ENCODE peak calls at places on chromosomes 12 and 14, in five cellular contexts. One of them, this sample, is unnamed.

GRCh38 chr12:69074559-69075349 is 141.8 kb upstream of the CPM start:
- DNase-seq in astrocyte: no peak
- DNase-seq in NCI-H1092 treated with DMSO at 0.1 percent for 48 hours: no peak
- DNase-seq in C1 segment of cervical spinal cord: no peak
- DNase-seq in left cardiac atrium: no peak
- DNase-seq in this sample: no peak

GRCh38 chr12:56362130-56363059 is at the start of gene APOF:
- DNase-seq in astrocyte: no peak
- DNase-seq in NCI-H1092 treated with DMSO at 0.1 percent for 48 hours: no peak
- DNase-seq in C1 segment of cervical spinal cord: no peak
- DNase-seq in left cardiac atrium: no peak
- DNase-seq in this sample: no peak

GRCh38 chr12:77938301-77938700 is 107.6 kb downstream of the NAV3 start:
- DNase-seq in astrocyte: no peak
- DNase-seq in NCI-H1092 treated with DMSO at 0.1 percent for 48 hours: no peak
- DNase-seq in C1 segment of cervical spinal cord: no peak
- DNase-seq in left cardiac atrium: no peak
- DNase-seq in this sample: no peak

GRCh38 chr12:5166976-5167375 is 123.3 kb downstream of the KCNA5 start:
- DNase-seq in astrocyte: peak; percentile 98
- DNase-seq in NCI-H1092 treated with DMSO at 0.1 percent for 48 hours: no peak
- DNase-seq in C1 segment of cervical spinal cord: no peak
- DNase-seq in left cardiac atrium: no peak
- DNase-seq in this sample: peak; percentile 73

GRCh38 chr12:111754671-111755070 is 12.1 kb upstream of the ALDH2 start:
- DNase-seq in astrocyte: no peak
- DNase-seq in NCI-H1092 treated with DMSO at 0.1 percent for 48 hours: no peak
- DNase-seq in C1 segment of cervical spinal cord: peak; percentile 12
- DNase-seq in left cardiac atrium: peak; percentile 60
- DNase-seq in this sample: no peak

GRCh38 chr12:93183940-93184663 is 193.6 kb upstream of the NUDT4 start:
- DNase-seq in astrocyte: peak; percentile 35
- DNase-seq in NCI-H1092 treated with DMSO at 0.1 percent for 48 hours: no peak
- DNase-seq in C1 segment of cervical spinal cord: peak; percentile 50
- DNase-seq in left cardiac atrium: no peak
- DNase-seq in this sample: no peak

GRCh38 chr12:752673-753400 is 458 bp downstream of the WNK1 start:
- DNase-seq in astrocyte: no peak
- DNase-seq in NCI-H1092 treated with DMSO at 0.1 percent for 48 hours: peak; percentile 40
- DNase-seq in C1 segment of cervical spinal cord: no peak
- DNase-seq in left cardiac atrium: peak; percentile 73
- DNase-seq in this sample: peak; percentile 66

GRCh38 chr12:5889381-5890047 is 55.5 kb downstream of the ANO2 start:
- DNase-seq in astrocyte: no peak
- DNase-seq in NCI-H1092 treated with DMSO at 0.1 percent for 48 hours: no peak
- DNase-seq in C1 segment of cervical spinal cord: no peak
- DNase-seq in left cardiac atrium: no peak
- DNase-seq in this sample: peak; percentile 29

GRCh38 chr12:113040722-113041168 is 15.8 kb upstream of the DTX1 start:
- DNase-seq in astrocyte: peak; percentile 25
- DNase-seq in NCI-H1092 treated with DMSO at 0.1 percent for 48 hours: no peak
- DNase-seq in C1 segment of cervical spinal cord: no peak
- DNase-seq in left cardiac atrium: peak; percentile 82
- DNase-seq in this sample: peak; percentile 67

GRCh38 chr12:62123721-62124203 is 136.4 kb upstream of the USP15 start:
- DNase-seq in astrocyte: peak; percentile 16
- DNase-seq in NCI-H1092 treated with DMSO at 0.1 percent for 48 hours: peak; percentile 20
- DNase-seq in C1 segment of cervical spinal cord: peak; percentile 0
- DNase-seq in left cardiac atrium: no peak
- DNase-seq in this sample: peak; percentile 41

GRCh38 chr14:36398463-36399291 is 78.2 kb upstream of the MBIP start:
- DNase-seq in astrocyte: no peak
- DNase-seq in NCI-H1092 treated with DMSO at 0.1 percent for 48 hours: no peak
- DNase-seq in C1 segment of cervical spinal cord: no peak
- DNase-seq in left cardiac atrium: no peak
- DNase-seq in this sample: no peak

GRCh38 chr12:56931474-56931978 is 2.7 kb downstream of the SDR9C7 start:
- DNase-seq in astrocyte: peak; percentile 33
- DNase-seq in NCI-H1092 treated with DMSO at 0.1 percent for 48 hours: no peak
- DNase-seq in C1 segment of cervical spinal cord: no peak
- DNase-seq in left cardiac atrium: no peak
- DNase-seq in this sample: peak; percentile 4

GRCh38 chr12:54051916-54052744 is 1.5 kb upstream of the HOXC4 start:
- DNase-seq in astrocyte: no peak
- DNase-seq in NCI-H1092 treated with DMSO at 0.1 percent for 48 hours: peak; percentile 68
- DNase-seq in C1 segment of cervical spinal cord: no peak
- DNase-seq in left cardiac atrium: no peak
- DNase-seq in this sample: peak; percentile 41

GRCh38 chr12:109451400-109451799 is 25.7 kb downstream of the KCTD10 start:
- DNase-seq in astrocyte: no peak
- DNase-seq in NCI-H1092 treated with DMSO at 0.1 percent for 48 hours: no peak
- DNase-seq in C1 segment of cervical spinal cord: no peak
- DNase-seq in left cardiac atrium: no peak
- DNase-seq in this sample: no peak

GRCh38 chr14:71437870-71438269 is 494.4 kb upstream of the RGS6 start:
- DNase-seq in astrocyte: peak; percentile 14
- DNase-seq in NCI-H1092 treated with DMSO at 0.1 percent for 48 hours: no peak
- DNase-seq in C1 segment of cervical spinal cord: no peak
- DNase-seq in left cardiac atrium: no peak
- DNase-seq in this sample: no peak

GRCh38 chr12:30546121-30546520 is 149.5 kb downstream of the IPO8 start:
- DNase-seq in astrocyte: no peak
- DNase-seq in NCI-H1092 treated with DMSO at 0.1 percent for 48 hours: no peak
- DNase-seq in C1 segment of cervical spinal cord: no peak
- DNase-seq in left cardiac atrium: no peak
- DNase-seq in this sample: peak; percentile 27

GRCh38 chr12:53775478-53776145 is 23.8 kb upstream of the CISTR start:
- DNase-seq in astrocyte: no peak
- DNase-seq in NCI-H1092 treated with DMSO at 0.1 percent for 48 hours: no peak
- DNase-seq in C1 segment of cervical spinal cord: no peak
- DNase-seq in left cardiac atrium: peak; percentile 46
- DNase-seq in this sample: no peak

GRCh38 chr12:41365653-41366131 is 177.6 kb downstream of the PDZRN4 start:
- DNase-seq in astrocyte: peak; percentile 4
- DNase-seq in NCI-H1092 treated with DMSO at 0.1 percent for 48 hours: peak; percentile 83
- DNase-seq in C1 segment of cervical spinal cord: no peak
- DNase-seq in left cardiac atrium: no peak
- DNase-seq in this sample: no peak

GRCh38 chr12:123070267-123071081 is 80.4 kb downstream of the PITPNM2 start:
- DNase-seq in astrocyte: no peak
- DNase-seq in NCI-H1092 treated with DMSO at 0.1 percent for 48 hours: no peak
- DNase-seq in C1 segment of cervical spinal cord: peak; percentile 19
- DNase-seq in left cardiac atrium: no peak
- DNase-seq in this sample: no peak

GRCh38 chr14:22819191-22819988 is 4.2 kb upstream of the SLC7A7 start:
- DNase-seq in astrocyte: peak; percentile 50
- DNase-seq in NCI-H1092 treated with DMSO at 0.1 percent for 48 hours: no peak
- DNase-seq in C1 segment of cervical spinal cord: no peak
- DNase-seq in left cardiac atrium: peak; percentile 52
- DNase-seq in this sample: no peak

GRCh38 chr12:103778781-103779180 is 62.3 kb downstream of the NT5DC3 start:
- DNase-seq in astrocyte: no peak
- DNase-seq in NCI-H1092 treated with DMSO at 0.1 percent for 48 hours: no peak
- DNase-seq in C1 segment of cervical spinal cord: no peak
- DNase-seq in left cardiac atrium: no peak
- DNase-seq in this sample: no peak

GRCh38 chr12:123030686-123031085 is 50.2 kb downstream of the ARL6IP4 start:
- DNase-seq in astrocyte: no peak
- DNase-seq in NCI-H1092 treated with DMSO at 0.1 percent for 48 hours: no peak
- DNase-seq in C1 segment of cervical spinal cord: no peak
- DNase-seq in left cardiac atrium: no peak
- DNase-seq in this sample: no peak

GRCh38 chr14:102776761-102777710 is at the start of gene TRAF3:
- DNase-seq in astrocyte: peak; percentile 47
- DNase-seq in NCI-H1092 treated with DMSO at 0.1 percent for 48 hours: peak; percentile 34
- DNase-seq in C1 segment of cervical spinal cord: peak; percentile 43
- DNase-seq in left cardiac atrium: peak; percentile 75
- DNase-seq in this sample: peak; percentile 52

GRCh38 chr12:61574339-61574738 is 685.9 kb upstream of the USP15 start:
- DNase-seq in astrocyte: no peak
- DNase-seq in NCI-H1092 treated with DMSO at 0.1 percent for 48 hours: no peak
- DNase-seq in C1 segment of cervical spinal cord: no peak
- DNase-seq in left cardiac atrium: peak; percentile 23
- DNase-seq in this sample: no peak

GRCh38 chr12:2489266-2489665 is 305.5 kb upstream of the FKBP4 start:
- DNase-seq in astrocyte: no peak
- DNase-seq in NCI-H1092 treated with DMSO at 0.1 percent for 48 hours: no peak
- DNase-seq in C1 segment of cervical spinal cord: no peak
- DNase-seq in left cardiac atrium: no peak
- DNase-seq in this sample: no peak

GRCh38 chr12:69969011-69969410 is 144.0 kb downstream of the MYRFL start:
- DNase-seq in astrocyte: no peak
- DNase-seq in NCI-H1092 treated with DMSO at 0.1 percent for 48 hours: no peak
- DNase-seq in C1 segment of cervical spinal cord: no peak
- DNase-seq in left cardiac atrium: no peak
- DNase-seq in this sample: no peak

GRCh38 chr14:78345346-78345745 is 175.2 kb downstream of the NRXN3 start:
- DNase-seq in astrocyte: no peak
- DNase-seq in NCI-H1092 treated with DMSO at 0.1 percent for 48 hours: peak; percentile 62
- DNase-seq in C1 segment of cervical spinal cord: no peak
- DNase-seq in left cardiac atrium: no peak
- DNase-seq in this sample: no peak

GRCh38 chr12:66399626-66399931 is 97.3 kb downstream of the HELB start:
- DNase-seq in astrocyte: no peak
- DNase-seq in NCI-H1092 treated with DMSO at 0.1 percent for 48 hours: no peak
- DNase-seq in C1 segment of cervical spinal cord: no peak
- DNase-seq in left cardiac atrium: no peak
- DNase-seq in this sample: no peak

GRCh38 chr12:29216797-29217583 is 67.9 kb downstream of the FAR2 start:
- DNase-seq in astrocyte: peak; percentile 15
- DNase-seq in NCI-H1092 treated with DMSO at 0.1 percent for 48 hours: no peak
- DNase-seq in C1 segment of cervical spinal cord: no peak
- DNase-seq in left cardiac atrium: no peak
- DNase-seq in this sample: no peak

GRCh38 chr14:63986789-63987533 is 134.2 kb downstream of the SYNE2 start:
- DNase-seq in astrocyte: peak; percentile 51
- DNase-seq in NCI-H1092 treated with DMSO at 0.1 percent for 48 hours: no peak
- DNase-seq in C1 segment of cervical spinal cord: no peak
- DNase-seq in left cardiac atrium: no peak
- DNase-seq in this sample: no peak

GRCh38 chr12:96770239-96770780 is 136.7 kb upstream of the NEDD1 start:
- DNase-seq in astrocyte: no peak
- DNase-seq in NCI-H1092 treated with DMSO at 0.1 percent for 48 hours: peak; percentile 73
- DNase-seq in C1 segment of cervical spinal cord: no peak
- DNase-seq in left cardiac atrium: no peak
- DNase-seq in this sample: no peak

GRCh38 chr14:24849471-24849870 is 200.5 kb downstream of the STXBP6 start:
- DNase-seq in astrocyte: no peak
- DNase-seq in NCI-H1092 treated with DMSO at 0.1 percent for 48 hours: no peak
- DNase-seq in C1 segment of cervical spinal cord: no peak
- DNase-seq in left cardiac atrium: no peak
- DNase-seq in this sample: no peak

GRCh38 chr12:116427200-116427932 is 131.8 kb upstream of the MAP1LC3B2 start:
- DNase-seq in astrocyte: no peak
- DNase-seq in NCI-H1092 treated with DMSO at 0.1 percent for 48 hours: no peak
- DNase-seq in C1 segment of cervical spinal cord: no peak
- DNase-seq in left cardiac atrium: no peak
- DNase-seq in this sample: peak; percentile 47

GRCh38 chr12:7588703-7589329 is 76.9 kb downstream of the APOBEC1 start:
- DNase-seq in astrocyte: no peak
- DNase-seq in NCI-H1092 treated with DMSO at 0.1 percent for 48 hours: no peak
- DNase-seq in C1 segment of cervical spinal cord: peak; percentile 8
- DNase-seq in left cardiac atrium: peak; percentile 33
- DNase-seq in this sample: peak; percentile 80

GRCh38 chr14:104528496-104528895 is 51.1 kb upstream of the C14orf180 start:
- DNase-seq in astrocyte: no peak
- DNase-seq in NCI-H1092 treated with DMSO at 0.1 percent for 48 hours: no peak
- DNase-seq in C1 segment of cervical spinal cord: no peak
- DNase-seq in left cardiac atrium: no peak
- DNase-seq in this sample: no peak

GRCh38 chr12:56517854-56518253 is 3.8 kb upstream of the RBMS2 start:
- DNase-seq in astrocyte: no peak
- DNase-seq in NCI-H1092 treated with DMSO at 0.1 percent for 48 hours: no peak
- DNase-seq in C1 segment of cervical spinal cord: no peak
- DNase-seq in left cardiac atrium: no peak
- DNase-seq in this sample: peak; percentile 82

GRCh38 chr12:98058838-98059237 is 456.6 kb upstream of the TMPO start:
- DNase-seq in astrocyte: peak; percentile 0
- DNase-seq in NCI-H1092 treated with DMSO at 0.1 percent for 48 hours: no peak
- DNase-seq in C1 segment of cervical spinal cord: no peak
- DNase-seq in left cardiac atrium: no peak
- DNase-seq in this sample: no peak

GRCh38 chr14:51028851-51029754 is 65.8 kb downstream of the TRIM9 start:
- DNase-seq in astrocyte: peak; percentile 35
- DNase-seq in NCI-H1092 treated with DMSO at 0.1 percent for 48 hours: no peak
- DNase-seq in C1 segment of cervical spinal cord: no peak
- DNase-seq in left cardiac atrium: no peak
- DNase-seq in this sample: no peak

GRCh38 chr14:77204457-77204796 is 22.8 kb downstream of the TMEM63C start:
- DNase-seq in astrocyte: no peak
- DNase-seq in NCI-H1092 treated with DMSO at 0.1 percent for 48 hours: peak; percentile 99
- DNase-seq in C1 segment of cervical spinal cord: peak; percentile 16
- DNase-seq in left cardiac atrium: no peak
- DNase-seq in this sample: no peak

GRCh38 chr14:52049721-52050588 is 18.9 kb downstream of the NID2 start:
- DNase-seq in astrocyte: no peak
- DNase-seq in NCI-H1092 treated with DMSO at 0.1 percent for 48 hours: no peak
- DNase-seq in C1 segment of cervical spinal cord: no peak
- DNase-seq in left cardiac atrium: no peak
- DNase-seq in this sample: no peak

This sample was measured in SW480.